ENCODE peak calls at places on chromosomes 13 and 19, in seven cellular contexts. R is activated CD8-positive, alpha-beta memory T cell treated with anti-CD3 and anti-CD28 coated beads, Interleukin-2, amount 50 U/mL, for 4 hours; D is fibroblast of lung; I is CD14-positive monocyte; G is mesendoderm; P is Right ventricle myocardium superior; U is stimulated activated CD8-positive, alpha-beta memory T cell treated with anti-CD3 and anti-CD28 coated beads, Interleukin-7, amount 100 ng/mL, for 1 hour. V is an unnamed sample.

GRCh38 chr13:32179708-32180107 is 135.5 kb downstream of the ZAR1L start:
- DNase-seq in G (no peak), D (no peak), R (no peak), I (no peak), U (no peak), P (no peak), V (no peak)

GRCh38 chr19:3358919-3359849 is 7.2 kb upstream of the NFIC start:
- DNase-seq in I (no peak), G (no peak), P (peak; percentile 84), U (peak; percentile 34), D (peak; percentile 57), R (peak; percentile 82), V (no peak)

GRCh38 chr19:42150353-42150752 is 18.1 kb upstream of the POU2F2 start:
- DNase-seq in D (no peak), I (no peak), R (no peak), P (no peak), G (no peak), U (no peak), V (no peak)

GRCh38 chr13:36038785-36039415 is 92.3 kb downstream of the DCLK1 start:
- DNase-seq in P (no peak), G (no peak), I (no peak), D (no peak), U (no peak), R (no peak), V (no peak)

GRCh38 chr19:34155686-34156085 is 16.6 kb upstream of the LSM14A start:
- DNase-seq in P (no peak), R (no peak), U (no peak), I (no peak), G (no peak), D (peak; percentile 53), V (no peak)

GRCh38 chr13:114309806-114310410 is 4.4 kb upstream of the CHAMP1 start:
- DNase-seq in G (no peak), R (no peak), D (no peak), U (no peak), I (no peak), P (no peak), V (no peak)

GRCh38 chr13:22014469-22014868 is 343.6 kb downstream of the FGF9 start:
- DNase-seq in P (no peak), G (no peak), I (no peak), R (no peak), D (no peak), U (no peak), V (no peak)

GRCh38 chr13:28568286-28568685 is 73.4 kb upstream of the FLT1 start:
- DNase-seq in I (no peak), D (peak; percentile 11), U (no peak), R (no peak), P (peak; percentile 88), G (no peak), V (no peak)

GRCh38 chr19:31351212-31352193 is 2.3 kb upstream of the TSHZ3 start:
- DNase-seq in R (no peak), U (no peak), G (peak; percentile 77), D (peak; percentile 74), I (no peak), P (peak; percentile 64), V (peak; percentile 73)

GRCh38 chr13:60230593-60230992 is 66.9 kb upstream of the DIAPH3 start:
- DNase-seq in I (no peak), G (peak; percentile 53), R (no peak), P (no peak), D (peak; percentile 83), U (no peak), V (no peak)

V was measured in endodermal cell.